ENCODE peak calls at places on chromosomes 3 and 15, in four cellular contexts. M is right atrium auricular region, V is GM13976, W is heart right ventricle. A is an unnamed sample.

GRCh38 chr3:11302444-11302843 is 30.2 kb downstream of the ATG7 start:
- DNase-seq in V (no peak), W (no peak), M (no peak), A (no peak)

GRCh38 chr15:60444289-60444912 is 34.5 kb downstream of the ICE2 start:
- DNase-seq in V (no peak), W (no peak), M (no peak), A (no peak)

GRCh38 chr15:51160484-51160883 is 65.8 kb upstream of the TNFAIP8L3 start:
- DNase-seq in M (no peak), V (no peak), W (no peak), A (no peak)

GRCh38 chr3:45988100-45988761 is 7.4 kb downstream of the FYCO1 start:
- DNase-seq in M (no peak), W (peak), V (no peak), A (no peak)

GRCh38 chr3:169244119-169244864 is 419.2 kb downstream of the MECOM start:
- DNase-seq in V (no peak), W (no peak), M (no peak), A (no peak)

GRCh38 chr3:123006587-123006986 is 21.0 kb downstream of the SEMA5B start:
- DNase-seq in M (no peak), W (no peak), V (no peak), A (no peak)

GRCh38 chr3:12155833-12156232 is 2.9 kb downstream of the TIMP4 start:
- DNase-seq in V (no peak), M (peak), W (no peak), A (no peak)

GRCh38 chr3:193190387-193190786 is 50.6 kb upstream of the PLAAT1 start:
- DNase-seq in V (peak), M (no peak), W (no peak), A (no peak)

GRCh38 chr3:8560608-8561007 is 59.0 kb downstream of the LMCD1 start:
- DNase-seq in M (peak), W (no peak), V (no peak), A (no peak)

GRCh38 chr3:111947179-111947727 is 31.6 kb upstream of the ABHD10 start:
- DNase-seq in V (no peak), W (no peak), M (no peak), A (no peak)

GRCh38 chr15:78208887-78209645 is 25.3 kb downstream of the ACSBG1 start:
- DNase-seq in M (peak), W (no peak), V (peak), A (peak)

GRCh38 chr3:119628390-119628789 is 30.7 kb downstream of the PLA1A start:
- DNase-seq in V (no peak), W (no peak), M (no peak), A (no peak)

GRCh38 chr3:136141891-136142290 is 54.2 kb downstream of the MSL2 start:
- DNase-seq in V (no peak), M (no peak), W (no peak), A (no peak)

GRCh38 chr15:74376825-74377581 is 9.6 kb upstream of the CYP11A1 start:
- DNase-seq in W (no peak), M (no peak), V (no peak), A (no peak)

GRCh38 chr3:49900491-49901153 is 3.1 kb downstream of the MST1R start:
- DNase-seq in V (no peak), W (peak), M (no peak), A (no peak)

GRCh38 chr3:64518950-64519349 is 168.8 kb downstream of the ADAMTS9 start:
- DNase-seq in V (no peak), M (no peak), W (no peak), A (no peak)

GRCh38 chr3:16286161-16286560 is 21.1 kb downstream of the OXNAD1 start:
- DNase-seq in W (no peak), V (peak), M (no peak), A (no peak)

GRCh38 chr3:23644741-23645140 is 161.0 kb upstream of the UBE2E1 start:
- DNase-seq in W (no peak), V (no peak), M (no peak), A (no peak)

DNA sequence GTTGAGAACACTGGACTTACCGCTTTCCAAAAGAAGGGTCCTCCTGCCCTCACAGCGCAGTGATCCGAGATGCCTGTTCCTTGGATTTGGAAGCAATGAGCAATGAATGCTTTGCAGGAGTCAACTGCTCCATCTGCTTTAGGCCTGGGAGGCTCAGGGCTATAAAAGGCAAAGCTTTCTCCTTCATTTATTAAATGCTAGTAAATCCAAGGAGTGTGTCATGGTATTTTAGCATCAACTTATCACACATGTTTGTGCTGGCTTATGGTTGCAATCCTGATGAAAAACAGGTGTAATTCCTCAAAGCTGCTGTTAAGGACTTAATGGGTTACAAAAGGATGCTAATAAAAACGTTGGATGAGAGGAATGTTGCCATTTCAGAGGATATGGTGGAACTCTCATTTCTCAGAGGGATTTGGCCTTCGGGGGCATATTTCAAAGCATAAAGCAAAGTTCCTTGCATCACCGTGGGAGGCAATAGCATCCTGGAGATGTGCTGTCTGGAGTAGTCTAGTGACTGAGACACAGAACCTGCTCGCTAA is 158.5 kb upstream of the TPM1 start:
- DNase-seq in W (no peak), V (no peak), M (no peak), A (no peak)
- TF ChIP-seq CTCF in W (no peak), V (no peak), M (no peak), A (no peak)

GRCh38 chr15:58558777-58559176 is 127.0 kb downstream of the LIPC start:
- DNase-seq in V (no peak), M (no peak), W (no peak), A (no peak)
- TF ChIP-seq CTCF in V (no peak), M (no peak), W (no peak), A (no peak)

DNA sequence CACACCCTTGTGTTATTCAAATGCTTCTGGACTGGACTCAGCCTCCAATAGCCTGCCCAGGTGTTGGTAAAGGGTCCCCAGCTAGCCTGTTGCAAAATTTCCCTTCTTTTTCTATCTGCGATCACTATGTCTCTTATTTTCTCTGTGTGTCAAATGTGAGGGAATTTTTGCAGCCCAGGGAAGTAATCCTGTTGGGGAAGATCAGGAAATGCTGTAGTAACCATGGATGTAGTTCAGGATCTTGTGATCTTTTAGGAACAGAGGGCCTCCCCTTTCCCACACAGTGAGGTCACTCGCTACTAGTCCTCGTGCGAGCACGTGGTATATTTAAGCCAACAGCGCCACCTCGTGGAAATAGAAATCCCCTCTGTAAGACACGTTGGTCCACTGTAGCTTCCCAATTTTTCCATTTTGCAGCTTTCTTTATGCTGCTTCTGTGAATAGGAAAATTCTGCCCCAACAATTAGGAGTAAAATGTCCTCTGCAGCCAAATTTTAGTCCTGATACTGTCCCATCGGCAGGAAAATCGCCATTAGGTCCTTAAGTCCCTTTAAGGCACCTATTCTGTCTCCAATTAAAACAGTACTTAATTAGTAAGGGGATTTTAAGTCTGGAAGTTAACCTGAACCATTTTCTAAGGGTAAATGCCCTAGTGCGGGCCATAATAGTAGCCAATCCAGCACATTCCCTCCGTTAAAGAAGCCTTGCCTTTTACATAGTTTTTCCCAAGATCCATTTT is 4.0 kb upstream of the SMCO1 start:
- DNase-seq in V (peak), M (peak), W (peak), A (no peak)
- TF ChIP-seq CTCF in V (no peak), M (peak), W (peak), A (peak)

GRCh38 chr3:147394168-147394941 is 12.0 kb downstream of the ZIC4 start:
- DNase-seq in W (no peak), V (no peak), M (no peak), A (no peak)

GRCh38 chr3:147391726-147392082 is 14.6 kb downstream of the ZIC4 start:
- DNase-seq in W (no peak), M (no peak), V (no peak), A (no peak)

GRCh38 chr3:147390589-147391569 is 15.5 kb downstream of the ZIC4 start:
- DNase-seq in V (no peak), M (no peak), W (no peak), A (peak)

GRCh38 chr3:147393261-147393964 is 12.9 kb downstream of the ZIC4 start:
- DNase-seq in W (no peak), M (no peak), V (no peak), A (no peak)

DNA sequence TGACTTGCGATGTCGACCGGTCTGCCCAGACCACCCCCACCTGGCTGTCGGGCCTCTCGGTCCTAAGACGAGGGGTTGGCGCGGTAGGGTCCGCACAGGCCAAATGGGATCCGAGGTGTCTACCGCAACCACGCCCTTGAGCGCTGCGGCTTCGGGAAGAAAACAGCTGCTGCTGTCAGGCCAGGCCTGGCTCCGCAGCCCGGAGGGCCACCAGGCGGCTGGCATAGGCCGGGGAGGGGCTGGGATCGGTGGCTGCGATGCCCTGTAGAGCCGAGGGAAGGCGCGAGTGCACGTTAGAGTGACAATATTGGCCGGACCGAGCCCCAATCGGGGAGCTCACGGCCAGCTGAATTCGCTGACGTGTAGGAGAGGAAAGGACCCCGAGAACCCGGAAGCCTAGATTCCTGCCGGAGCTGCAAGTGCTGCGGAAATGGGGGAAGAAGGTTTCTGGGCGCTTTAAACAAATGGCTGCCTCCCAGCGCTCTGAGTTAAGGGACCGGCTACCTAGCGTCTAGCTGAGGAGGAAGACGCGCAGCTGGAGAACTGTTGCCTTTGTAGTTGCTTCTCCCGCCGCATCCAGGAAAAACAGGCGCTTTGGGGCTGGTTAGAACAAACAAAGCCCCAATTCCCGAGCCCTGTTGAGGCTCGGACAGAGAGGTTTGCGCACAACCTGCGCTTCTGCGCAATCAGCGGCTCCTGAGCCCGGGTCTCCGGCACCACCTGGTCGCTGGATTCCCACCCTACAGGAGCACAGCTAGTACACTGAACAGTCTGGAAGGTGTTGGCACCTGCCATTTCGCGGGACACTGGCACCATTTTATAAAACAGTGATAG is 14.0 kb downstream of the ZIC4 start:
- DNase-seq in M (no peak), V (no peak), W (no peak), A (peak)
- TF ChIP-seq CTCF in M (no peak), V (no peak), W (no peak), A (peak)

GRCh38 chr15:26097216-26097615 is 234.1 kb upstream of the ATP10A start:
- DNase-seq in M (no peak), V (no peak), W (no peak), A (no peak)

GRCh38 chr15:26101443-26101842 is 238.3 kb upstream of the ATP10A start:
- DNase-seq in M (no peak), V (no peak), W (no peak), A (no peak)

GRCh38 chr15:26098801-26099200 is 235.7 kb upstream of the ATP10A start:
- DNase-seq in V (no peak), M (no peak), W (no peak), A (no peak)

GRCh38 chr15:26091184-26091583 is 228.1 kb upstream of the ATP10A start:
- DNase-seq in V (no peak), W (no peak), M (no peak), A (no peak)

GRCh38 chr15:26095710-26096330 is 232.7 kb upstream of the ATP10A start:
- DNase-seq in W (no peak), M (no peak), V (no peak), A (no peak)
- TF ChIP-seq CTCF in W (no peak), M (no peak), V (no peak), A (peak)

GRCh38 chr15:47404877-47405276 is 312.4 kb upstream of the SEMA6D start:
- DNase-seq in W (no peak), V (no peak), M (no peak), A (no peak)
- TF ChIP-seq CTCF in W (no peak), V (no peak), M (no peak), A (no peak)

GRCh38 chr3:134299185-134299887 is 48.7 kb upstream of the RYK start:
- DNase-seq in W (no peak), M (no peak), V (no peak), A (no peak)
- TF ChIP-seq CTCF in W (peak), M (peak), V (peak), A (peak)

GRCh38 chr15:84915011-84915958 is 30.8 kb downstream of the SLC28A1 start:
- DNase-seq in W (peak), M (peak), V (peak), A (no peak)

GRCh38 chr15:84914351-84914750 is 29.9 kb downstream of the SLC28A1 start:
- DNase-seq in V (no peak), W (no peak), M (no peak), A (no peak)

GRCh38 chr15:84921121-84921520 is 36.7 kb downstream of the SLC28A1 start:
- DNase-seq in V (no peak), W (no peak), M (no peak), A (no peak)

GRCh38 chr15:84919268-84919667 is 34.8 kb downstream of the SLC28A1 start:
- DNase-seq in M (no peak), W (no peak), V (no peak), A (no peak)

DNA sequence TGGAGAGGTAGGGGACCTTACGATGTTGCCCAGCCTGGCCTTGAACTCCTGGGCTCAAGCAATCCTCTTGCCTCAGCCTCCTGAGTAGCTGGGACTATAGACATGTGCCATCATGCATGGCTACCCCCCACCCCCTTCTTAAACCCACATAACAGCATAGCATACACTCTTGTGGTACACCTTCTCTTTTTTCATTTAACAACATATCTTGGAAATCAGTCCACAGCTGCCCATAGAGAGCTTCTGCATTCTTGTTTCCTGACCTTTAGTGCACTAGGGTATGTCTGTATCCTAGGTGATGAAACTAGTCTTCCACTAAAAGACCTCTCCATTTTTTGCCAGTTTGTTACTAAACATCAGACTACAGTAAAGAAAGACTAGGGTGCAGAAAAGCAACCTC is 33.0 kb downstream of the SLC28A1 start:
- DNase-seq in W (no peak), M (no peak), V (no peak), A (no peak)
- TF ChIP-seq CTCF in W (no peak), M (no peak), V (no peak), A (no peak)

A was measured in osteocyte.